ENCODE peak calls at places on chromosomes 16 and 17, in ten cellular contexts. One of them, this sample, is unnamed.

GRCh38 chr16:6682142-6682811 is 650.4 kb upstream of the RBFOX1 start:
- DNase-seq in spleen: no peak
- DNase-seq in neural progenitor cell: peak; percentile 82
- DNase-seq in right lobe of liver: peak; percentile 55
- DNase-seq in CD4-positive, alpha-beta T cell: no peak
- DNase-seq in OCI-LY7: peak; percentile 35
- DNase-seq in mammary epithelial cell: no peak
- DNase-seq in fibroblast of lung: no peak
- DNase-seq in hepatocyte: peak; percentile 65
- DNase-seq in gastrocnemius medialis: no peak
- DNase-seq in this sample: no peak

GRCh38 chr17:45999900-46000290 is 845 bp downstream of the STH start:
- DNase-seq in spleen: no peak
- DNase-seq in neural progenitor cell: no peak
- DNase-seq in right lobe of liver: no peak
- DNase-seq in CD4-positive, alpha-beta T cell: no peak
- DNase-seq in OCI-LY7: no peak
- DNase-seq in mammary epithelial cell: no peak
- DNase-seq in fibroblast of lung: no peak
- DNase-seq in hepatocyte: no peak
- DNase-seq in gastrocnemius medialis: no peak
- DNase-seq in this sample: no peak

GRCh38 chr17:61461586-61461966 is 9.4 kb downstream of the TBX4 start:
- DNase-seq in spleen: peak; percentile 43
- DNase-seq in neural progenitor cell: peak; percentile 47
- DNase-seq in right lobe of liver: no peak
- DNase-seq in CD4-positive, alpha-beta T cell: peak; percentile 30
- DNase-seq in OCI-LY7: no peak
- DNase-seq in mammary epithelial cell: no peak
- DNase-seq in fibroblast of lung: no peak
- DNase-seq in hepatocyte: peak; percentile 58
- DNase-seq in gastrocnemius medialis: no peak
- DNase-seq in this sample: no peak

GRCh38 chr16:73191111-73192046 is 143.5 kb upstream of the ZFHX3 start:
- DNase-seq in spleen: no peak
- DNase-seq in neural progenitor cell: no peak
- DNase-seq in right lobe of liver: no peak
- DNase-seq in CD4-positive, alpha-beta T cell: no peak
- DNase-seq in OCI-LY7: no peak
- DNase-seq in mammary epithelial cell: no peak
- DNase-seq in fibroblast of lung: no peak
- DNase-seq in hepatocyte: no peak
- DNase-seq in gastrocnemius medialis: no peak
- DNase-seq in this sample: no peak

GRCh38 chr17:42518046-42518754 is 17.8 kb upstream of the NAGLU start:
- DNase-seq in spleen: peak; percentile 73
- DNase-seq in neural progenitor cell: no peak
- DNase-seq in right lobe of liver: no peak
- DNase-seq in CD4-positive, alpha-beta T cell: no peak
- DNase-seq in OCI-LY7: no peak
- DNase-seq in mammary epithelial cell: peak; percentile 84
- DNase-seq in fibroblast of lung: peak; percentile 97
- DNase-seq in hepatocyte: peak; percentile 84
- DNase-seq in gastrocnemius medialis: peak; percentile 73
- DNase-seq in this sample: peak; percentile 91

GRCh38 chr16:48284772-48285409 is 37.6 kb upstream of the ABCC11 start:
- DNase-seq in spleen: no peak
- DNase-seq in neural progenitor cell: no peak
- DNase-seq in right lobe of liver: no peak
- DNase-seq in CD4-positive, alpha-beta T cell: no peak
- DNase-seq in OCI-LY7: no peak
- DNase-seq in mammary epithelial cell: no peak
- DNase-seq in fibroblast of lung: peak; percentile 19
- DNase-seq in hepatocyte: no peak
- DNase-seq in gastrocnemius medialis: no peak
- DNase-seq in this sample: no peak

GRCh38 chr16:67164599-67165061 is at the start of gene HSF4:
- DNase-seq in spleen: peak; percentile 84
- DNase-seq in neural progenitor cell: peak; percentile 56
- DNase-seq in right lobe of liver: peak; percentile 77
- DNase-seq in CD4-positive, alpha-beta T cell: no peak
- DNase-seq in OCI-LY7: no peak
- DNase-seq in mammary epithelial cell: no peak
- DNase-seq in fibroblast of lung: no peak
- DNase-seq in hepatocyte: peak; percentile 59
- DNase-seq in gastrocnemius medialis: peak; percentile 65
- DNase-seq in this sample: no peak

GRCh38 chr17:40025559-40025958 is 10.3 kb downstream of the CSF3 start:
- DNase-seq in spleen: no peak
- DNase-seq in neural progenitor cell: no peak
- DNase-seq in right lobe of liver: no peak
- DNase-seq in CD4-positive, alpha-beta T cell: no peak
- DNase-seq in OCI-LY7: no peak
- DNase-seq in mammary epithelial cell: no peak
- DNase-seq in fibroblast of lung: no peak
- DNase-seq in hepatocyte: no peak
- DNase-seq in gastrocnemius medialis: no peak
- DNase-seq in this sample: no peak

GRCh38 chr17:43521389-43521788 is 24.8 kb downstream of the ETV4 start:
- DNase-seq in spleen: no peak
- DNase-seq in neural progenitor cell: no peak
- DNase-seq in right lobe of liver: no peak
- DNase-seq in CD4-positive, alpha-beta T cell: no peak
- DNase-seq in OCI-LY7: no peak
- DNase-seq in mammary epithelial cell: no peak
- DNase-seq in fibroblast of lung: no peak
- DNase-seq in hepatocyte: no peak
- DNase-seq in gastrocnemius medialis: no peak
- DNase-seq in this sample: peak; percentile 34

GRCh38 chr17:76075364-76076099 is 951 bp downstream of the GALR2 start:
- DNase-seq in spleen: no peak
- DNase-seq in neural progenitor cell: peak; percentile 85
- DNase-seq in right lobe of liver: no peak
- DNase-seq in CD4-positive, alpha-beta T cell: no peak
- DNase-seq in OCI-LY7: no peak
- DNase-seq in mammary epithelial cell: peak; percentile 41
- DNase-seq in fibroblast of lung: no peak
- DNase-seq in hepatocyte: no peak
- DNase-seq in gastrocnemius medialis: no peak
- DNase-seq in this sample: no peak

GRCh38 chr16:11583889-11584565 is 2.7 kb downstream of the LITAF start:
- DNase-seq in spleen: peak; percentile 71
- DNase-seq in neural progenitor cell: no peak
- DNase-seq in right lobe of liver: peak; percentile 39
- DNase-seq in CD4-positive, alpha-beta T cell: no peak
- DNase-seq in OCI-LY7: no peak
- DNase-seq in mammary epithelial cell: peak; percentile 20
- DNase-seq in fibroblast of lung: no peak
- DNase-seq in hepatocyte: no peak
- DNase-seq in gastrocnemius medialis: no peak
- DNase-seq in this sample: no peak

GRCh38 chr17:43341705-43342600 is 56.8 kb upstream of the ARL4D start:
- DNase-seq in spleen: no peak
- DNase-seq in neural progenitor cell: no peak
- DNase-seq in right lobe of liver: no peak
- DNase-seq in CD4-positive, alpha-beta T cell: no peak
- DNase-seq in OCI-LY7: no peak
- DNase-seq in mammary epithelial cell: peak; percentile 65
- DNase-seq in fibroblast of lung: peak; percentile 77
- DNase-seq in hepatocyte: no peak
- DNase-seq in gastrocnemius medialis: no peak
- DNase-seq in this sample: no peak

GRCh38 chr17:55549140-55549539 is 37.9 kb upstream of the SMIM36 start:
- DNase-seq in spleen: no peak
- DNase-seq in neural progenitor cell: peak; percentile 56
- DNase-seq in right lobe of liver: no peak
- DNase-seq in CD4-positive, alpha-beta T cell: no peak
- DNase-seq in OCI-LY7: peak; percentile 33
- DNase-seq in mammary epithelial cell: no peak
- DNase-seq in fibroblast of lung: no peak
- DNase-seq in hepatocyte: no peak
- DNase-seq in gastrocnemius medialis: no peak
- DNase-seq in this sample: no peak

GRCh38 chr16:81140930-81141780 is 45.0 kb upstream of the GCSH start:
- DNase-seq in spleen: no peak
- DNase-seq in neural progenitor cell: peak; percentile 31
- DNase-seq in right lobe of liver: no peak
- DNase-seq in CD4-positive, alpha-beta T cell: no peak
- DNase-seq in OCI-LY7: peak; percentile 18
- DNase-seq in mammary epithelial cell: no peak
- DNase-seq in fibroblast of lung: no peak
- DNase-seq in hepatocyte: no peak
- DNase-seq in gastrocnemius medialis: no peak
- DNase-seq in this sample: no peak
- TF ChIP-seq CTCF in spleen: no peak
- TF ChIP-seq CTCF in neural progenitor cell: peak; percentile 45
- TF ChIP-seq CTCF in right lobe of liver: no peak
- TF ChIP-seq CTCF in CD4-positive, alpha-beta T cell: no peak
- TF ChIP-seq CTCF in OCI-LY7: peak; percentile 68
- TF ChIP-seq CTCF in mammary epithelial cell: no peak
- TF ChIP-seq CTCF in fibroblast of lung: peak; percentile 7
- TF ChIP-seq CTCF in hepatocyte: no peak
- TF ChIP-seq CTCF in gastrocnemius medialis: no peak
- TF ChIP-seq CTCF in this sample: no peak

GRCh38 chr17:29149431-29150064 is 30.6 kb downstream of the MYO18A start:
- DNase-seq in spleen: no peak
- DNase-seq in neural progenitor cell: no peak
- DNase-seq in right lobe of liver: no peak
- DNase-seq in CD4-positive, alpha-beta T cell: no peak
- DNase-seq in OCI-LY7: peak; percentile 47
- DNase-seq in mammary epithelial cell: peak; percentile 87
- DNase-seq in fibroblast of lung: no peak
- DNase-seq in hepatocyte: no peak
- DNase-seq in gastrocnemius medialis: no peak
- DNase-seq in this sample: no peak

GRCh38 chr17:29148790-29149430 is 31.3 kb downstream of the MYO18A start:
- DNase-seq in spleen: peak; percentile 99
- DNase-seq in neural progenitor cell: peak; percentile 97
- DNase-seq in right lobe of liver: peak; percentile 95
- DNase-seq in CD4-positive, alpha-beta T cell: peak; percentile 94
- DNase-seq in OCI-LY7: peak; percentile 95
- DNase-seq in mammary epithelial cell: peak; percentile 84
- DNase-seq in fibroblast of lung: peak; percentile 87
- DNase-seq in hepatocyte: peak; percentile 97
- DNase-seq in gastrocnemius medialis: peak; percentile 89
- DNase-seq in this sample: peak; percentile 96

GRCh38 chr17:29148257-29148789 is 31.9 kb downstream of the MYO18A start:
- DNase-seq in spleen: no peak
- DNase-seq in neural progenitor cell: peak; percentile 33
- DNase-seq in right lobe of liver: no peak
- DNase-seq in CD4-positive, alpha-beta T cell: no peak
- DNase-seq in OCI-LY7: peak; percentile 14
- DNase-seq in mammary epithelial cell: no peak
- DNase-seq in fibroblast of lung: no peak
- DNase-seq in hepatocyte: no peak
- DNase-seq in gastrocnemius medialis: no peak
- DNase-seq in this sample: no peak

GRCh38 chr17:29151567-29151966 is 28.6 kb downstream of the MYO18A start:
- DNase-seq in spleen: no peak
- DNase-seq in neural progenitor cell: peak; percentile 38
- DNase-seq in right lobe of liver: no peak
- DNase-seq in CD4-positive, alpha-beta T cell: no peak
- DNase-seq in OCI-LY7: no peak
- DNase-seq in mammary epithelial cell: peak; percentile 79
- DNase-seq in fibroblast of lung: peak; percentile 77
- DNase-seq in hepatocyte: no peak
- DNase-seq in gastrocnemius medialis: no peak
- DNase-seq in this sample: no peak

GRCh38 chr17:29150191-29150590 is 30.0 kb downstream of the MYO18A start:
- DNase-seq in spleen: no peak
- DNase-seq in neural progenitor cell: no peak
- DNase-seq in right lobe of liver: no peak
- DNase-seq in CD4-positive, alpha-beta T cell: no peak
- DNase-seq in OCI-LY7: peak; percentile 22
- DNase-seq in mammary epithelial cell: peak; percentile 87
- DNase-seq in fibroblast of lung: no peak
- DNase-seq in hepatocyte: no peak
- DNase-seq in gastrocnemius medialis: no peak
- DNase-seq in this sample: no peak
- H3K27ac ChIP-seq in spleen: peak overlapping the region; percentile 74
- H3K27ac ChIP-seq in neural progenitor cell: no peak overlapping the region
- H3K27ac ChIP-seq in right lobe of liver: peak overlapping the region; percentile 52
- H3K27ac ChIP-seq in CD4-positive, alpha-beta T cell: no peak overlapping the region
- H3K27ac ChIP-seq in OCI-LY7: peak overlapping the region; percentile 46
- H3K27ac ChIP-seq in mammary epithelial cell: peak overlapping the region; percentile 93
- H3K27ac ChIP-seq in fibroblast of lung: no peak overlapping the region
- H3K27ac ChIP-seq in hepatocyte: peak overlapping the region; percentile 54
- H3K27ac ChIP-seq in gastrocnemius medialis: peak overlapping the region; percentile 84
- H3K27ac ChIP-seq in this sample: peak overlapping the region; percentile 83

GRCh38 chr17:5789443-5789842 is 205.1 kb upstream of the NLRP1 start:
- DNase-seq in spleen: no peak
- DNase-seq in neural progenitor cell: peak; percentile 85
- DNase-seq in right lobe of liver: no peak
- DNase-seq in CD4-positive, alpha-beta T cell: no peak
- DNase-seq in OCI-LY7: no peak
- DNase-seq in mammary epithelial cell: no peak
- DNase-seq in fibroblast of lung: peak; percentile 51
- DNase-seq in hepatocyte: no peak
- DNase-seq in gastrocnemius medialis: no peak
- DNase-seq in this sample: peak; percentile 31

GRCh38 chr17:5794881-5795486 is 210.7 kb upstream of the NLRP1 start:
- DNase-seq in spleen: no peak
- DNase-seq in neural progenitor cell: no peak
- DNase-seq in right lobe of liver: no peak
- DNase-seq in CD4-positive, alpha-beta T cell: no peak
- DNase-seq in OCI-LY7: no peak
- DNase-seq in mammary epithelial cell: no peak
- DNase-seq in fibroblast of lung: no peak
- DNase-seq in hepatocyte: no peak
- DNase-seq in gastrocnemius medialis: no peak
- DNase-seq in this sample: no peak

GRCh38 chr17:5793899-5794298 is 209.6 kb upstream of the NLRP1 start:
- DNase-seq in spleen: no peak
- DNase-seq in neural progenitor cell: peak; percentile 53
- DNase-seq in right lobe of liver: no peak
- DNase-seq in CD4-positive, alpha-beta T cell: no peak
- DNase-seq in OCI-LY7: no peak
- DNase-seq in mammary epithelial cell: peak; percentile 33
- DNase-seq in fibroblast of lung: no peak
- DNase-seq in hepatocyte: no peak
- DNase-seq in gastrocnemius medialis: no peak
- DNase-seq in this sample: no peak

GRCh38 chr17:5797447-5797846 is 213.1 kb upstream of the NLRP1 start:
- DNase-seq in spleen: no peak
- DNase-seq in neural progenitor cell: peak; percentile 25
- DNase-seq in right lobe of liver: no peak
- DNase-seq in CD4-positive, alpha-beta T cell: no peak
- DNase-seq in OCI-LY7: no peak
- DNase-seq in mammary epithelial cell: no peak
- DNase-seq in fibroblast of lung: no peak
- DNase-seq in hepatocyte: no peak
- DNase-seq in gastrocnemius medialis: no peak
- DNase-seq in this sample: no peak

GRCh38 chr17:5793157-5793556 is 208.8 kb upstream of the NLRP1 start:
- DNase-seq in spleen: no peak
- DNase-seq in neural progenitor cell: no peak
- DNase-seq in right lobe of liver: no peak
- DNase-seq in CD4-positive, alpha-beta T cell: no peak
- DNase-seq in OCI-LY7: no peak
- DNase-seq in mammary epithelial cell: no peak
- DNase-seq in fibroblast of lung: no peak
- DNase-seq in hepatocyte: no peak
- DNase-seq in gastrocnemius medialis: no peak
- DNase-seq in this sample: no peak
- TF ChIP-seq CTCF in spleen: no peak
- TF ChIP-seq CTCF in neural progenitor cell: peak; percentile 36
- TF ChIP-seq CTCF in right lobe of liver: no peak
- TF ChIP-seq CTCF in CD4-positive, alpha-beta T cell: no peak
- TF ChIP-seq CTCF in OCI-LY7: peak; percentile 69
- TF ChIP-seq CTCF in mammary epithelial cell: peak; percentile 39
- TF ChIP-seq CTCF in fibroblast of lung: peak; percentile 21
- TF ChIP-seq CTCF in hepatocyte: no peak
- TF ChIP-seq CTCF in gastrocnemius medialis: no peak
- TF ChIP-seq CTCF in this sample: no peak

GRCh38 chr17:63682441-63682840 is 17.5 kb downstream of the LIMD2 start:
- DNase-seq in spleen: no peak
- DNase-seq in neural progenitor cell: no peak
- DNase-seq in right lobe of liver: no peak
- DNase-seq in CD4-positive, alpha-beta T cell: no peak
- DNase-seq in OCI-LY7: no peak
- DNase-seq in mammary epithelial cell: no peak
- DNase-seq in fibroblast of lung: no peak
- DNase-seq in hepatocyte: no peak
- DNase-seq in gastrocnemius medialis: no peak
- DNase-seq in this sample: no peak
- H3K27ac ChIP-seq in spleen: peak overlapping the region; percentile 36
- H3K27ac ChIP-seq in neural progenitor cell: no peak overlapping the region
- H3K27ac ChIP-seq in right lobe of liver: no peak overlapping the region
- H3K27ac ChIP-seq in CD4-positive, alpha-beta T cell: no peak overlapping the region
- H3K27ac ChIP-seq in OCI-LY7: no peak overlapping the region
- H3K27ac ChIP-seq in mammary epithelial cell: no peak overlapping the region
- H3K27ac ChIP-seq in fibroblast of lung: no peak overlapping the region
- H3K27ac ChIP-seq in hepatocyte: no peak overlapping the region
- H3K27ac ChIP-seq in gastrocnemius medialis: no peak overlapping the region
- H3K27ac ChIP-seq in this sample: no peak overlapping the region